ENCODE peak calls at places on chromosome 5, in seven cellular contexts. R is HCT116, Z is GM12878, V is SK-N-SH, L is H1, G is K562, M is HepG2. K is an unnamed sample.

GRCh38 chr5:89535421-89535820 is 652.4 kb upstream of the MEF2C start:
- DNase-seq in Z (no peak), L (no peak), R (no peak), G (no peak), V (no peak), M (no peak), K (no peak)

GRCh38 chr5:67206381-67207328 is 10.1 kb upstream of the CD180 start:
- DNase-seq in G (peak; percentile 76), V (no peak), Z (peak; percentile 94), R (peak; percentile 82), M (peak; percentile 53), L (no peak), K (no peak)

GRCh38 chr5:128144491-128144890 is 60.9 kb downstream of the SLC12A2 start:
- DNase-seq in Z (no peak), V (no peak), R (no peak), M (peak; percentile 0), L (no peak), G (no peak), K (no peak)

GRCh38 chr5:122366501-122366900 is 54.5 kb downstream of the SNCAIP start:
- DNase-seq in R (no peak), V (no peak), M (no peak), G (no peak), Z (no peak), L (no peak), K (no peak)

GRCh38 chr5:65141487-65141886 is 340.2 kb downstream of the ADAMTS6 start:
- DNase-seq in G (no peak), L (no peak), V (no peak), Z (no peak), M (no peak), R (no peak), K (no peak)

GRCh38 chr5:16666861-16667481 is 50.2 kb upstream of the RETREG1 start:
- DNase-seq in V (peak; percentile 64), Z (no peak), M (peak; percentile 7), L (no peak), G (no peak), R (no peak), K (peak; percentile 11)

GRCh38 chr5:142872217-142872616 is 102.0 kb downstream of the ARHGAP26 start:
- DNase-seq in G (no peak), R (no peak), Z (no peak), M (no peak), L (no peak), V (peak; percentile 76), K (no peak)

GRCh38 chr5:32909207-32909606 is 198.1 kb downstream of the NPR3 start:
- DNase-seq in V (no peak), L (no peak), R (no peak), M (no peak), Z (no peak), G (no peak), K (no peak)

GRCh38 chr5:23627976-23628375 is 120.6 kb downstream of the PRDM9 start:
- DNase-seq in G (no peak), V (no peak), Z (no peak), L (no peak), M (no peak), R (no peak), K (no peak)

GRCh38 chr5:148172377-148172776 is 4.0 kb downstream of the SPINK14 start:
- DNase-seq in V (no peak), Z (no peak), M (no peak), L (no peak), R (no peak), G (no peak), K (no peak)

GRCh38 chr5:126351138-126351537 is 72.1 kb upstream of the GRAMD2B start:
- DNase-seq in Z (no peak), R (no peak), V (no peak), M (no peak), G (no peak), L (no peak), K (no peak)

GRCh38 chr5:155728146-155728856 is 598.7 kb upstream of the SGCD start:
- DNase-seq in V (peak; percentile 83), R (no peak), M (no peak), Z (no peak), L (no peak), G (no peak), K (peak; percentile 27)

GRCh38 chr5:114412509-114413171 is 50.8 kb downstream of the KCNN2 start:
- DNase-seq in G (no peak), R (peak; percentile 12), V (no peak), Z (no peak), L (no peak), M (no peak), K (no peak)

GRCh38 chr5:36875051-36875788 is 1.3 kb upstream of the NIPBL start:
- DNase-seq in M (peak; percentile 13), L (no peak), G (peak; percentile 56), V (peak; percentile 30), Z (no peak), R (no peak), K (no peak)

GRCh38 chr5:33810491-33811120 is 81.2 kb downstream of the ADAMTS12 start:
- DNase-seq in L (no peak), V (no peak), M (no peak), R (no peak), Z (no peak), G (no peak), K (no peak)

GRCh38 chr5:56552612-56553268 is 262.6 kb upstream of the MAP3K1 start:
- DNase-seq in R (no peak), L (no peak), Z (no peak), G (no peak), M (no peak), V (no peak), K (no peak)

GRCh38 chr5:67030289-67031069 is 166.1 kb downstream of the CD180 start:
- DNase-seq in V (no peak), R (no peak), G (no peak), M (no peak), L (no peak), Z (no peak), K (no peak)

GRCh38 chr5:181207214-181207959 is 2.4 kb upstream of the TRIM7 start:
- DNase-seq in V (peak; percentile 63), R (peak; percentile 86), G (peak; percentile 71), Z (no peak), L (peak; percentile 97), M (peak; percentile 82), K (no peak)

GRCh38 chr5:8445139-8445538 is 576.2 kb downstream of the MTRR start:
- DNase-seq in G (no peak), L (no peak), Z (no peak), R (no peak), M (no peak), V (no peak), K (no peak)

GRCh38 chr5:149581192-149581861 is at the start of gene ARHGEF37:
- DNase-seq in G (no peak), V (peak; percentile 87), M (peak; percentile 12), L (peak; percentile 73), R (peak; percentile 33), Z (no peak), K (no peak)

GRCh38 chr5:102975457-102976182 is 144.3 kb downstream of the GIN1 start:
- DNase-seq in Z (no peak), V (no peak), G (no peak), L (no peak), M (no peak), R (no peak), K (no peak)

DNA sequence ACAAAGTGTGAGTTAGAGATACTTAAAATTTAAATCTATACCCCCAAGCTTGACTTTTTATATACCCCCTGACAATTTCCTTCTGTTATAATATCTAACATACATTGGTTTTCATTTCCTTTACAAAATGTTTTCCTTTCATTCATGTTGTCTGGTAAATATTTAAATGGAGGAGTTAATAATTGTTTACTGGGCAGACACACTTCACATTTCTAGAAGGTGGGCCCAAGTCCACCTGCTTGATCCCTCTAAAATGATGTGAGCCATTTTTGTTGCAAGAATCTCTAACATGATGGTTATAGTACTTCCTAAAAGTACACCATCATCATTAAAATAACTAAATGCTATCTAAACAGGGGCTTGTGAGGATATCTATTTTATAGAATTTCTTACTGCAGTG is 155.9 kb downstream of the FAM174A start:
- DNase-seq in L (no peak), Z (no peak), R (no peak), V (no peak), G (no peak), M (no peak), K (no peak)
- TF ChIP-seq YY1 in L (no peak), Z (no peak), R (no peak), V (no peak), G (no peak), M (no peak), K (no peak)

GRCh38 chr5:59124983-59125960 is 542.4 kb downstream of the RAB3C start:
- DNase-seq in L (peak; percentile 45), Z (no peak), G (no peak), M (no peak), R (no peak), V (no peak), K (no peak)
- H3K4me1 ChIP-seq in L (peaks cover 19% of the 10 kb centered on the region), Z (no peaks in the 10 kb centered on the region), G (no peaks in the 10 kb centered on the region), M (peaks cover 8% of the 10 kb centered on the region), R (peaks cover 18% of the 10 kb centered on the region), V (peaks cover 17% of the 10 kb centered on the region), K (no peaks in the 10 kb centered on the region)

DNA sequence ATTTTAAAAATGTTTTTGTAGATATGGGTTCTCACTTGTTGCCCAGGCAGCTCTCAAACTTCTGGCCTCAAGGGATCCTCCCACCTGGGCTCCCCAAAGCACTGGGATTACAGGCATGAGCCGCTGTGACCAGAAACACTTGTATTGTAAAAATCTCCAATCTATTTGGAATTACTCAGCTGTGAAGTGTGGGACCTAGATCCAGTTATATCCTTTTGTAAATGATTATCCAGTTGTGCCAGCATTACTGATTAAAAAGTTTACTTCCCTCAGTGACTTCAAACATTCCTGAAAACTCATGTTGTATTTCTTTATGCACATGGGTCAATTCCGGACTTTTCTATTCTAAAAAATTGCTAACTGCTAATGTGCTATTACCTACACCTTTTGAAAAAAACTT is 1793.7 kb upstream of the WWC1 start:
- DNase-seq in V (no peak), G (no peak), L (no peak), Z (no peak), R (no peak), M (no peak), K (no peak)
- TF ChIP-seq YY1 in V (no peak), G (no peak), L (no peak), Z (no peak), R (no peak), M (no peak), K (no peak)

GRCh38 chr5:179822444-179822990 is 1.8 kb downstream of the SQSTM1 start:
- DNase-seq in V (no peak), G (no peak), R (no peak), Z (no peak), M (no peak), L (no peak), K (no peak)

GRCh38 chr5:179820483-179821297 is at the start of gene SQSTM1:
- DNase-seq in V (peak; percentile 95), G (peak; percentile 92), M (peak; percentile 45), R (no peak), L (peak; percentile 88), Z (no peak), K (no peak)

GRCh38 chr5:179820127-179820482 is 600 bp upstream of the SQSTM1 start:
- DNase-seq in G (no peak), L (peak; percentile 67), M (no peak), V (no peak), R (no peak), Z (no peak), K (no peak)

GRCh38 chr5:179821298-179822058 is 773 bp downstream of the SQSTM1 start:
- DNase-seq in G (peak; percentile 95), R (peak; percentile 81), M (peak; percentile 80), V (peak; percentile 98), L (peak; percentile 80), Z (no peak), K (no peak)

DNA sequence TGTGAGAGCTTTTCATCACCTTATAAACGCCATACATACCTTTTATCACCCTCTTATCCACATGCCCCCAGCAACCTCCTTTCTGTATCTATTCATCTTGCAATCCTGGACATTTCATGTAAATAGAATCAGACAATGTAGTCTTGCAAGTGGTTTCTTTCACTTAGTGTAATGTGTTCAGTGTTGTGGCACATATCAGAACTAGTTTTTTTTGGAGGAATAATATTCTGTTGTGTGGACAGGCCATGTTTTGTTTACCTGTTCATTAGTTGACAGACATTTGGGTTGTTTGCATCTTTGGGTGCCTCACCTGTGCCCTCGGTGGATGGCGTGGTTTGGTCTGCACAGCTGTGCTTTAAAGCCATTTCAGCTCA is 1.3 kb downstream of the SQSTM1 start:
- DNase-seq in R (no peak), Z (no peak), V (no peak), M (no peak), G (no peak), L (no peak), K (no peak)
- H3K4me1 ChIP-seq in R (peaks cover 35% of the 10 kb centered on the region), Z (peaks cover 35% of the 10 kb centered on the region), V (peaks cover 22% of the 10 kb centered on the region), M (peaks cover 83% of the 10 kb centered on the region), G (peaks cover 70% of the 10 kb centered on the region), L (peaks cover 34% of the 10 kb centered on the region), K (peaks cover 29% of the 10 kb centered on the region)